ENCODE peak calls at places on chromosomes 5 and 9, in five cellular contexts. V, W, R, Y and U are unnamed samples.

GRCh38 chr9:129432255-129432654 is 188.6 kb downstream of the C9orf50 start:
- DNase-seq in W (no peak), Y (no peak), R (no peak), V (no peak), U (no peak)

GRCh38 chr5:10034008-10034407 is 215.7 kb downstream of the ATPSCKMT start:
- DNase-seq in W (no peak), R (no peak), Y (no peak), V (no peak), U (no peak)

GRCh38 chr5:9020996-9021395 is 524.9 kb downstream of the SEMA5A start:
- DNase-seq in R (no peak), V (no peak), Y (no peak), W (no peak), U (no peak)

GRCh38 chr5:60161340-60161934 is 267.9 kb upstream of the PDE4D start:
- DNase-seq in V (peak), Y (no peak), R (no peak), W (no peak), U (no peak)

GRCh38 chr5:50727149-50727496 is 60.7 kb downstream of the PARP8 start:
- DNase-seq in Y (no peak), V (peak), R (no peak), W (peak), U (no peak)

GRCh38 chr9:132609829-132610228 is 27.4 kb downstream of the BARHL1 start:
- DNase-seq in R (no peak), W (no peak), Y (no peak), V (peak), U (no peak)

GRCh38 chr5:65663804-65664521 is 39.1 kb downstream of the SHLD3 start:
- DNase-seq in R (no peak), Y (no peak), V (peak), W (no peak), U (no peak)

GRCh38 chr5:6732634-6733410 is 19.6 kb downstream of the TENT4A start:
- DNase-seq in W (no peak), V (peak), Y (no peak), R (peak), U (peak)

GRCh38 chr9:99778308-99778707 is 43.4 kb upstream of the NR4A3 start:
- DNase-seq in R (no peak), W (no peak), Y (no peak), V (peak), U (no peak)

GRCh38 chr9:134402182-134402581 is 75.9 kb downstream of the RXRA start:
- DNase-seq in Y (no peak), W (no peak), V (no peak), R (no peak), U (no peak)

GRCh38 chr5:171523781-171524180 is 104.3 kb downstream of the FGF18 start:
- DNase-seq in R (no peak), V (no peak), W (no peak), Y (no peak), U (no peak)

GRCh38 chr9:87557996-87558395 is 60.3 kb downstream of the DAPK1 start:
- DNase-seq in W (peak), R (no peak), Y (no peak), V (peak), U (no peak)

DNA sequence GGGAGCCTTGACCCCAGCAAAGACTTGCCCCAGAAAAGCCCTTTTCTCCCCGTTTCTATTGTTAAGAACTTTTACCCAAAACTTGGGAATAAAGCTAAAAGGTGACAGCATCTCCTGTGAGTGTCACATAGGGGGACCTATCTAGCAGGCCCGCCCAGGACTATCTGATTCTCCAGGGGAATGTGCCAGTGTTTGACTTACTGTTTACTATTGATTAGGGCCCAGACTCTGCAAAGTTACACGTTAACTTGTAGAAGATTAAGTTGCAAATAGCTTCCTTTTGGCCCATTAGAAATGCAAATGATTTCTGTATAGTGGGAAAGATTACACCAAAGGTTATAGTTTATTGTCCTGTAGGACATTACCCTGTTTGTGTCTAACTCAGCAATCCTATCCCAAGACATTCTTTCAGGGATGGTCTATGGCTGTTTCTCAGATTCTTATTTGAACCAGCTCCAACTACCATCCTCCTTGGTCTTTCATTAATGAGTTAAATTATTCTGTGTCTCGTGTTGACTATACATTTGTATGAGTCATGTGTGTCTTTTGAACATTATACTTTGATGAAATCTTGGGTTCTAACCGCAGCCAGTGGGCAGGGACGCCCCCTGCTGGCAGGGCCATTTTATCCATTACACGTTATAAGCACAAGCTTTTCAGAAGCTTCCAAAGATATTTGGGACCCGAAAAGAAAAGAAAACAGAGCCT is 60.7 kb downstream of the HRH2 start:
- DNase-seq in R (peak), V (no peak), W (peak), Y (peak), U (no peak)
- TF ChIP-seq CTCF in R (peak), V (peak), W (peak), Y (peak), U (peak)

DNA sequence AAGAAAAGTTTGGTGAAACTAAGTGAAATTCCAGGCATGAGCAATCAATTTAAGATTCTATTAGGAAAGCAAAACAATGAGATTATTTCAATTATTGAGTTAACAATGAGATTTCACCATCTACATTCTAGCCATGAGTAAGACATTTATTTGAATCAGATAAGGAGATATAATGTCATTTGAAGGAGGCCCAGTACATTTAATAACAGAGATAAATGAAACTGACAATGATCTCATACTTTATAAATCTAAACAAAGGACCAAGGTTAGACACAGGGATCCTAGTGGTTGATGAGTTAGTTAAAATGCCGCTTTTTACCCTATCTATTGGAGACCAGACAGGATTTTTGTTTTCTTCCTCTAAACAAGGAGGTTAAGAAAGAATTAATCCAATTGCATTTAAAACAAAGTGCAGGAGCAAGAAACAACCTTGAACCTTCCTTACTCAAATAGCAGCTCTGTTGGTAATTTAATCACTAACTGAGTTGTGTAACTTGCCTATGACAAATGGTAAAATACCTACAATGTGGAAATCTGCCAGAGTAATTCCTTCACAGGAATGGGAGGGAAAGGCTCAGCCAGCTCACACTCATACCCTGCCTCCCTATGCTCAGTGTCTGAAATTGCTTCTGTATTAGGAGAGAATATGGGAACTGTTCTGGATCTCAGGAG is 103.5 kb upstream of the NR3C1 start:
- DNase-seq in W (no peak), Y (no peak), R (no peak), V (peak), U (no peak)
- TF ChIP-seq CTCF in W (no peak), Y (no peak), R (no peak), V (no peak), U (no peak)

DNA sequence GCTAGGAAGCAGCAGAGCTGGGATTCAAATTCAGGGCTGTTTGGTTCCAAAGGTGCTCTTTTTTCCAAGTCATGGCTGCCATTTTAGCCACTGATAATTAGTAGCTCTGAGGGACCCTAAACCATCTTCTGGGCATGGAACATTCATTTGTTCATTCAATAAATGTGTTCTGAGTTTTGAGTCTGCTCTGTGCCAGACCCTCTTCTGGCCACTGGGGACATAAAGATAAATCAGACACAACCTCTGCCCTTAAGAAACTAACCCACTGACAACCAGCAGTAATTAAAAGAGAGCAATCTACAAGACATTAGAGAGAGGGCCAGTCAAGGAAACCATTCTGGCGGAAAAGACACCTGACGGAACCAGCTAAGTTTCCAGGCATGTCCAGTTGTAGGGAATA is 2.0 kb upstream of the CPEB4 start:
- DNase-seq in W (no peak), Y (no peak), V (no peak), R (no peak), U (no peak)
- TF ChIP-seq CTCF in W (no peak), Y (no peak), V (no peak), R (no peak), U (no peak)

GRCh38 chr5:149123211-149123610 is 18.1 kb upstream of the ABLIM3 start:
- DNase-seq in Y (no peak), R (no peak), V (no peak), W (no peak), U (no peak)

GRCh38 chr5:149128023-149128875 is 13.0 kb upstream of the ABLIM3 start:
- DNase-seq in Y (no peak), V (no peak), W (no peak), R (no peak), U (no peak)

GRCh38 chr5:149127394-149127955 is 13.8 kb upstream of the ABLIM3 start:
- DNase-seq in W (no peak), V (no peak), Y (no peak), R (no peak), U (no peak)

GRCh38 chr5:149126898-149127297 is 14.4 kb upstream of the ABLIM3 start:
- DNase-seq in Y (no peak), V (no peak), R (no peak), W (no peak), U (no peak)

GRCh38 chr5:149125386-149125891 is 15.9 kb upstream of the ABLIM3 start:
- DNase-seq in R (no peak), W (peak), V (no peak), Y (no peak), U (no peak)
- TF ChIP-seq CTCF in R (no peak), W (no peak), V (peak), Y (no peak), U (no peak)

DNA sequence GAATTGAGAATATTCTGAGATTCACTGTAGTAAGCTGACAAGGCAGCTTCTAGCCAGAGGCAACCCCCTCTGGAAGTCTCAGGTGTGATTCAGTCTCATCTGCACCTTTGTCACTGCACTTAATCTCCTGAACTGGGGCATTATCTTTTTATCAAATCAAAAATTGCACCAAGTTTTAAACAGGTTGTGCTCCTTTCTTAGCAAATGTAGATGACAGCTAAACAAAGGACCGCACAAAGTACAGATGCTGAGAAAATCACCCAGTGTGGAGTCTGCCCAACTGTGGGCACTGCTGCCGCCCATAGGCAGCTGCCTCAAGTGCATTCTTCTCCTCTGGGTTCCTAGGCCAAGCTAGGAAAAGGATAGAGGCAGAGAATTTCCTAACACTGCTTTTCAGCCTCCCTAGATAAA is 51.1 kb downstream of the STARD4 start:
- DNase-seq in R (no peak), W (no peak), Y (no peak), V (no peak), U (no peak)
- TF ChIP-seq CTCF in R (no peak), W (no peak), Y (no peak), V (peak), U (no peak)

GRCh38 chr5:110869927-110870326 is 131.1 kb downstream of the SLC25A46 start:
- DNase-seq in V (no peak), Y (no peak), W (no peak), R (no peak), U (no peak)

GRCh38 chr5:110865400-110866094 is 126.7 kb downstream of the SLC25A46 start:
- DNase-seq in V (peak), Y (no peak), W (no peak), R (no peak), U (no peak)
- TF ChIP-seq CTCF in V (peak), Y (peak), W (no peak), R (no peak), U (no peak)

DNA sequence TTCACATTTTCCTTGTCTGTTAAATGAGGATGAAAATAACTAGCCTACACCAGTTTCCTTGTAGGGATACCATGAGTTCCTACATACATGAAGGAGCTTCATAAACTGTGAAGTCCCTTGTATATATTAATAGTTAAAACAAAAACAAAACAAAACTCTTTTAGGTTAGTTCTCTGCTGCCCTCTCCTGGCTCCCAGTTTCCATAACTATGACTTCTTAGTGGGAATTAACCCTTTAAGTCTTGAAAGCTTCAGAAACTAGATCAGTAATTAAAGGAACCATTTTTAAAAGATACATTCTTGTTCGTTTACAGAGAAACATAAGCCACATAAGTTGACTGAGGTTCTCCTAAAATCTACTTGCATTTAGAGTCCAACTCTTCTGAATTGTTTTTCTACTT is 500.0 kb upstream of the C9orf72 start:
- DNase-seq in W (peak), V (peak), Y (no peak), R (no peak), U (no peak)
- TF ChIP-seq CTCF in W (peak), V (peak), Y (peak), R (no peak), U (no peak)

GRCh38 chr5:34656001-34656699 is at the start of gene RAI14:
- DNase-seq in W (peak), R (peak), V (peak), Y (no peak), U (peak)
- TF ChIP-seq CTCF in W (peak), R (no peak), V (no peak), Y (no peak), U (no peak)

GRCh38 chr9:78239506-78239905 is 3.6 kb downstream of the CEP78 start:
- DNase-seq in Y (no peak), W (peak), R (no peak), V (no peak), U (no peak)
- TF ChIP-seq CTCF in Y (peak), W (peak), R (no peak), V (no peak), U (no peak)

GRCh38 chr5:143244990-143245389 is 158.5 kb downstream of the NR3C1 start:
- DNase-seq in R (no peak), Y (no peak), W (no peak), V (peak), U (no peak)
- TF ChIP-seq CTCF in R (no peak), Y (no peak), W (no peak), V (no peak), U (no peak)